ENCODE peak calls at places on chromosomes 7 and 10, in four cellular contexts. U is HCT116, B is A549, I is NB4. G is an unnamed sample.

GRCh38 chr7:74380720-74381119 is 73.0 kb upstream of the GTF2IRD1 start:
- DNase-seq in U (no peak), B (no peak), I (peak), G (no peak)

GRCh38 chr10:3526721-3527120 is 258.3 kb downstream of the KLF6 start:
- DNase-seq in U (no peak), B (no peak), I (no peak), G (no peak)

GRCh38 chr10:70481831-70482530 is 3.4 kb downstream of the PALD1 start:
- DNase-seq in U (no peak), B (no peak), I (no peak), G (no peak)

GRCh38 chr7:20514364-20514763 is 101.1 kb upstream of the ABCB5 start:
- DNase-seq in U (no peak), B (no peak), I (no peak), G (no peak)

GRCh38 chr10:30284860-30285594 is 64.1 kb downstream of the MTPAP start:
- DNase-seq in U (no peak), B (no peak), I (peak), G (no peak)

GRCh38 chr10:133160813-133161471 is 923 bp downstream of the KNDC1 start:
- DNase-seq in U (no peak), B (no peak), I (peak), G (no peak)

GRCh38 chr7:42672339-42672990 is 239.4 kb downstream of the C7orf25 start:
- DNase-seq in U (no peak), B (no peak), I (no peak), G (no peak)

GRCh38 chr7:150823484-150824126 is 23.0 kb downstream of the TMEM176A start:
- DNase-seq in U (no peak), B (no peak), I (no peak), G (no peak)

GRCh38 chr7:134450296-134451000 is 8.5 kb downstream of the AKR1B1 start:
- DNase-seq in U (no peak), B (no peak), I (no peak), G (no peak)

GRCh38 chr7:121872831-121873764 is at the start of gene PTPRZ1:
- DNase-seq in U (no peak), B (no peak), I (no peak), G (peak)

GRCh38 chr10:34758447-34758996 is 56.6 kb downstream of the PARD3 start:
- DNase-seq in U (peak), B (peak), I (peak), G (no peak)

DNA sequence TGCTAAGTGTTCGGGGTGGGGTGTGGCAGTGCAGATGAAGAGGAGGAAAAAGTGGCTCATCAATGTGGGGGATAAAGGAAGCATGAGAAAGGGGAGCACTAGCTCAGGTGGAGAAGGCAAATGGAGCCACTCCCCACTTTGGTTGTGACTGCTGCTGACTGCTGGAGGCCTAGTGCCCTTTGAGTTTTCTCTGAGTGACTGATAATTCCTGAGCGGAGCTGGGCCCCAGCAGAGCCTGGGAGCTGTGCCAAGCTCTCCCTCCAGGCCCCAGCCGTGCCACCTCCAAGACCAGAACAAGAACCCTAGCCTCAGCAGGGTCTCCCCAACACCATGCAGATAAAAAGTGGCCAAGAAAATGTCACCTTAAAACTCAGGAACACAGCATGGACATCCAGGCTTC is 9.7 kb upstream of the RASSF4 start:
- DNase-seq in U (no peak), B (no peak), I (no peak), G (no peak)
- TF ChIP-seq MAX in U (no peak), B (no peak), I (no peak), G (no peak)

GRCh38 chr7:157691521-157692155 is 354.8 kb downstream of the DNAJB6 start:
- DNase-seq in U (no peak), B (no peak), I (peak), G (peak)
- TF ChIP-seq MAX in U (no peak), B (no peak), I (no peak), G (no peak)

GRCh38 chr10:72001026-72001380 is 36.8 kb downstream of the CHST3 start:
- DNase-seq in U (no peak), B (no peak), I (no peak), G (no peak)
- TF ChIP-seq MAX in U (no peak), B (no peak), I (no peak), G (no peak)

GRCh38 chr10:12839349-12839927 is 162.1 kb downstream of the CCDC3 start:
- DNase-seq in U (no peak), B (no peak), I (no peak), G (no peak)
- TF ChIP-seq MAX in U (no peak), B (no peak), I (no peak), G (no peak)